ENCODE peak calls at places on chromosomes 13 and 19, in seven cellular contexts. Y, P, R, S, T, J and B are unnamed samples.

GRCh38 chr13:20157387-20157786 is 3.5 kb downstream of the GJA3 start:
- DNase-seq in T (no peak), J (no peak), R (no peak), P (no peak), S (peak; percentile 43), Y (no peak), B (no peak)

GRCh38 chr13:19763618-19764017 is 19.1 kb downstream of the PSPC1 start:
- DNase-seq in P (no peak), J (no peak), Y (no peak), S (no peak), R (no peak), T (no peak), B (no peak)

GRCh38 chr19:52369463-52370340 is at the start of gene ZNF880:
- DNase-seq in R (peak; percentile 95), Y (no peak), P (peak; percentile 93), T (peak; percentile 92), J (peak; percentile 16), S (no peak), B (peak; percentile 94)

GRCh38 chr19:3457531-3458228 is 22.6 kb downstream of the SMIM24 start:
- DNase-seq in T (peak; percentile 16), P (peak; percentile 38), J (no peak), Y (no peak), R (peak; percentile 18), S (no peak), B (peak; percentile 41)

GRCh38 chr13:112481458-112481857 is 105.3 kb downstream of the SPACA7 start:
- DNase-seq in T (no peak), J (no peak), S (no peak), P (no peak), Y (no peak), R (no peak), B (no peak)

GRCh38 chr13:109157275-109157674 is 527.9 kb downstream of the MYO16 start:
- DNase-seq in T (no peak), J (no peak), Y (no peak), R (no peak), S (no peak), P (no peak), B (no peak)

GRCh38 chr19:48249502-48250014 is 6.2 kb downstream of the CARD8 start:
- DNase-seq in Y (peak; percentile 55), P (peak; percentile 61), S (peak; percentile 100), T (peak; percentile 43), R (no peak), J (no peak), B (no peak)

GRCh38 chr13:80586356-80586755 is 245.4 kb upstream of the SPRY2 start:
- DNase-seq in J (no peak), S (no peak), T (no peak), P (no peak), R (no peak), Y (no peak), B (peak; percentile 8)

GRCh38 chr19:10270616-10271394 is at the start of gene ICAM1:
- DNase-seq in T (peak; percentile 80), J (peak; percentile 53), S (peak; percentile 98), R (peak; percentile 94), P (peak; percentile 87), Y (peak; percentile 86), B (peak; percentile 75)

GRCh38 chr13:38590796-38591507 is 95.9 kb upstream of the FREM2 start:
- DNase-seq in S (no peak), R (no peak), T (no peak), J (no peak), Y (no peak), P (no peak), B (no peak)

GRCh38 chr19:8585894-8586750 is 8.9 kb upstream of the MYO1F start:
- DNase-seq in Y (peak; percentile 49), J (no peak), T (no peak), P (no peak), S (peak; percentile 91), R (peak; percentile 71), B (no peak)

GRCh38 chr19:48806818-48807589 is 3.8 kb downstream of the BCAT2 start:
- DNase-seq in T (no peak), P (no peak), R (peak; percentile 53), S (peak; percentile 63), Y (no peak), J (no peak), B (peak; percentile 41)

GRCh38 chr13:41587490-41587889 is 130.1 kb downstream of the RGCC start:
- DNase-seq in S (no peak), Y (no peak), J (no peak), R (no peak), T (no peak), P (no peak), B (no peak)

GRCh38 chr19:34990578-34991192 is 9.4 kb upstream of the GRAMD1A start:
- DNase-seq in S (no peak), J (no peak), T (no peak), Y (no peak), P (no peak), R (no peak), B (no peak)

GRCh38 chr19:55353803-55354697 is 469 bp downstream of the COX6B2 start:
- DNase-seq in S (peak; percentile 35), R (peak; percentile 93), P (peak; percentile 40), T (peak; percentile 72), Y (no peak), J (no peak), B (peak; percentile 47)

GRCh38 chr19:40718774-40719391 is 2.0 kb downstream of the ITPKC start:
- DNase-seq in P (peak; percentile 73), J (no peak), R (peak; percentile 89), T (peak; percentile 88), S (no peak), Y (no peak), B (peak; percentile 69)

GRCh38 chr19:40717880-40718773 is 1.2 kb downstream of the ITPKC start:
- DNase-seq in S (no peak), R (peak; percentile 86), P (peak; percentile 62), J (no peak), Y (no peak), T (peak; percentile 57), B (peak; percentile 47)

GRCh38 chr19:40721140-40721486 is 4.2 kb downstream of the ITPKC start:
- DNase-seq in T (no peak), P (no peak), Y (no peak), J (no peak), S (no peak), R (no peak), B (peak; percentile 18)

GRCh38 chr19:40717325-40717879 is 490 bp downstream of the ITPKC start:
- DNase-seq in T (peak; percentile 48), P (peak; percentile 45), S (no peak), J (no peak), Y (no peak), R (no peak), B (no peak)

DNA sequence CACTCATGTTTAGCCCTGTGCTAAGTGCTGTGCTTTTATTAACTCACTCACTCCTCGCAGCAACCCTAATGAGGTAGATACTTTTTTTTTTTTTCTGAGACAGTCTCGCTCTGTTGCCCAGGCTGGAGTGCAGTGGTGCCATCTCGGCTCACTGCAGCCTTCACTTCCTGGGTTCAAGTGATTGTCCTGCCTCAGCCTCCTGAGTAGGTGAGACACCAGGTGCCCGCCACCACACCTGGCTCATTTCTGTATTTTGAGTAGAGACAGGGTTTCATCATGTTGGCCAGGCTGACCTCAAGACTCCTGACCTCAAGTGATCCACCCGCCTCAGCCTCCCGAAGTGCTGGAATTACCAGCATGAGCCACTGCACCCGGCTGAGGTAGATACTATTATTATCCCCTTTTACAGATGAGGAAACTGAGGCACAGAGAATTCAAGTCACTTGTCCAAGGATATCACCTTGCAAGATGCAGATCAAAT is 2.5 kb downstream of the ITPKC start:
- DNase-seq in P (no peak), S (no peak), R (no peak), T (no peak), Y (no peak), J (no peak), B (peak; percentile 21)
- H3K4me3 ChIP-seq in P (peak overlapping the region; percentile 78), S (no peak overlapping the region), R (peak overlapping the region; percentile 75), T (peak overlapping the region; percentile 86), Y (no peak overlapping the region), J (peak overlapping the region; percentile 74), B (peak overlapping the region; percentile 65)

GRCh38 chr19:21765151-21765550 is 2.2 kb downstream of the ZNF100 start:
- DNase-seq in S (no peak), J (no peak), P (no peak), R (no peak), Y (no peak), T (no peak), B (no peak)

DNA sequence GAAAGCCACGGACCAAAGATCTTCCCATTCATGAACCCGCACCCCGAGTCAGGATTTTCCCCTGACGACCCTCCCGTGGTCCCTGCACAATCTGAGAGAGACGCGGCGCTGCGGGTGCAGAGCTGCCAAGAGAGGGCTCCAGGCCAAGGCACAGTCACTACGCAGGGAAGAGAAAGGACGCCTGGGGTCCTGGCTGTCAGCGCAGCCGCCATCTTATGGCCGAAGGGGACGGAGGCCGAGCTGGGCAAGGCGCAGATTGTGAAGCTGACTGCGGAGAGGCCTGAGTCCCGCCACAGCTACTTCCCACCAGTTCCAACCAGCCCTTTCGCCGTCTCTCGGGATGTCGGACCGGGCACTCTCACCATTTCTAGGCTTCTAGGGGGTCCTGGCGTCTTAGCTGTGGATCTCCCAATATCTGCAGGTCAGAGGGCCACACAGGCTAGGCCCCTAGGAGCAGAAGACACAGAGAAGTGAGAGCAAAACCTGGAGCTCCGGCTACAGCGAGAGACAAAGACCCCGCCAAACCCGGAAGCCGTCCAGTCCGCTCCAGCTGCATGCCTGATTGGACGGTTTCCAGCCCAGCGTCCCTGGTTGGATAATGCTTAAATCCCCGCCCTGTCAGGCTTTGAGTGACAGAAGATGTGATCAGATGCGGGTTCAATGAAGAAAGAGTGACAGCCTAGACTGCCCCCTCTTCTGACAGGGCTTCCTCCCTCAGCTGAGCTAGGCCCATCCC is at the start of gene ZNF100:
- DNase-seq in T (peak; percentile 92), S (peak; percentile 96), R (peak; percentile 84), P (peak; percentile 94), Y (peak; percentile 83), J (peak; percentile 63), B (peak; percentile 89)
- TF ChIP-seq CTCF in T (no peak), S (no peak), R (no peak), P (no peak), Y (no peak), J (peak; percentile 7), B (no peak)

GRCh38 chr19:49930483-49931011 is 1.2 kb upstream of the NUP62 start:
- DNase-seq in P (no peak), S (no peak), J (no peak), R (no peak), T (no peak), Y (no peak), B (no peak)
- H3K4me3 ChIP-seq in P (no peak overlapping the region), S (no peak overlapping the region), J (peak overlapping the region; percentile 92), R (peak overlapping the region; percentile 73), T (no peak overlapping the region), Y (no peak overlapping the region), B (peak overlapping the region; percentile 95)

GRCh38 chr19:31254611-31255010 is 94.6 kb downstream of the TSHZ3 start:
- DNase-seq in S (no peak), T (no peak), Y (no peak), P (no peak), R (no peak), J (no peak), B (no peak)

GRCh38 chr19:31253816-31254551 is 95.3 kb downstream of the TSHZ3 start:
- DNase-seq in S (no peak), J (no peak), P (no peak), Y (no peak), R (peak; percentile 50), T (peak; percentile 27), B (peak; percentile 13)

GRCh38 chr19:31252476-31252875 is 96.8 kb downstream of the TSHZ3 start:
- DNase-seq in S (no peak), T (no peak), P (no peak), Y (no peak), J (no peak), R (no peak), B (no peak)

DNA sequence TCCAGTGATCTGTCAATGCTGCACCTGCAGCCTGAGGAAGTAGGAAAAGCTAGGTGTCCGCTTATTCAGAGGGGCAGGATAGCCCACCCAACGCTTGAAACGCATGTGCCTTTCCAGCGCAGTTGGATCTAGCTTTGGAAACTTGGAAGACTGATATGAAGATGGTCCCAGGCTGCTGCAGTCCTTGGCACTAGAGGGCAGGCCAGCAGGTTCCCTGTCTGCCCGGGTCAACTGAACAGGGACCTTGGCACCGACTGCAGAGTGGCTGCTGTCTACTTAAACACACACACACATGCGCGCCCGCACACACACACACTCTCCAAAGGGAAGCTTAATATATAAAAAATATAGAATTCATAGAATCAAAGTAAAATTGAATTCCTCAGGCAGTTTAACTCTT is 100.0 kb downstream of the TSHZ3 start:
- DNase-seq in S (no peak), J (no peak), R (no peak), P (no peak), Y (no peak), T (no peak), B (no peak)
- TF ChIP-seq CTCF in S (no peak), J (no peak), R (no peak), P (no peak), Y (no peak), T (no peak), B (peak; percentile 19)